ENCODE peak calls at places on chromosomes 13 and 19, in seven cellular contexts. One of them, this sample, is unnamed.

GRCh38 chr19:39943586-39943985 is 9.2 kb upstream of the FCGBP start:
- DNase-seq in SK-N-SH: no peak
- DNase-seq in K562: no peak
- DNase-seq in Panc1: no peak
- DNase-seq in H1: no peak
- DNase-seq in HCT116: no peak
- DNase-seq in GM12878: no peak
- DNase-seq in this sample: no peak

GRCh38 chr13:112446347-112446861 is 70.2 kb downstream of the SPACA7 start:
- DNase-seq in GM12878: no peak
- DNase-seq in K562: no peak
- DNase-seq in SK-N-SH: peak; percentile 24
- DNase-seq in HCT116: no peak
- DNase-seq in Panc1: no peak
- DNase-seq in H1: no peak
- DNase-seq in this sample: no peak

GRCh38 chr13:33931397-33931987 is 113.5 kb downstream of the RFC3 start:
- DNase-seq in Panc1: peak; percentile 2
- DNase-seq in HCT116: peak; percentile 46
- DNase-seq in GM12878: peak; percentile 4
- DNase-seq in H1: no peak
- DNase-seq in K562: peak; percentile 6
- DNase-seq in SK-N-SH: peak; percentile 7
- DNase-seq in this sample: peak; percentile 65

GRCh38 chr19:6480843-6481415 is 658 bp downstream of the DENND1C start:
- DNase-seq in K562: no peak
- DNase-seq in HCT116: no peak
- DNase-seq in GM12878: no peak
- DNase-seq in Panc1: no peak
- DNase-seq in SK-N-SH: no peak
- DNase-seq in H1: no peak
- DNase-seq in this sample: no peak

GRCh38 chr13:47184311-47184710 is 287.5 kb upstream of the HTR2A start:
- DNase-seq in GM12878: no peak
- DNase-seq in H1: no peak
- DNase-seq in K562: no peak
- DNase-seq in HCT116: no peak
- DNase-seq in SK-N-SH: no peak
- DNase-seq in Panc1: no peak
- DNase-seq in this sample: no peak

GRCh38 chr13:35530147-35530546 is 53.7 kb upstream of the MAB21L1 start:
- DNase-seq in GM12878: no peak
- DNase-seq in H1: no peak
- DNase-seq in HCT116: no peak
- DNase-seq in K562: no peak
- DNase-seq in SK-N-SH: peak; percentile 65
- DNase-seq in Panc1: no peak
- DNase-seq in this sample: no peak

GRCh38 chr13:72820156-72820897 is 38.4 kb downstream of the PIBF1 start:
- DNase-seq in H1: no peak
- DNase-seq in K562: no peak
- DNase-seq in SK-N-SH: no peak
- DNase-seq in Panc1: no peak
- DNase-seq in HCT116: no peak
- DNase-seq in GM12878: no peak
- DNase-seq in this sample: no peak

GRCh38 chr19:39941615-39942507 is 7.4 kb upstream of the FCGBP start:
- DNase-seq in H1: no peak
- DNase-seq in GM12878: peak; percentile 82
- DNase-seq in HCT116: no peak
- DNase-seq in K562: no peak
- DNase-seq in SK-N-SH: no peak
- DNase-seq in Panc1: no peak
- DNase-seq in this sample: no peak

GRCh38 chr19:3194703-3195087 is 9.0 kb downstream of the NCLN start:
- DNase-seq in HCT116: no peak
- DNase-seq in SK-N-SH: no peak
- DNase-seq in K562: no peak
- DNase-seq in H1: no peak
- DNase-seq in Panc1: no peak
- DNase-seq in GM12878: no peak
- DNase-seq in this sample: no peak

GRCh38 chr13:113596321-113597200 is 12.0 kb downstream of the TFDP1 start:
- DNase-seq in HCT116: no peak
- DNase-seq in H1: no peak
- DNase-seq in GM12878: no peak
- DNase-seq in SK-N-SH: no peak
- DNase-seq in Panc1: no peak
- DNase-seq in K562: no peak
- DNase-seq in this sample: no peak

GRCh38 chr13:113597386-113598080 is 13.0 kb downstream of the TFDP1 start:
- DNase-seq in Panc1: no peak
- DNase-seq in GM12878: no peak
- DNase-seq in H1: no peak
- DNase-seq in HCT116: no peak
- DNase-seq in K562: no peak
- DNase-seq in SK-N-SH: no peak
- DNase-seq in this sample: no peak

GRCh38 chr13:113598081-113598410 is 13.5 kb downstream of the TFDP1 start:
- DNase-seq in GM12878: no peak
- DNase-seq in SK-N-SH: no peak
- DNase-seq in K562: no peak
- DNase-seq in HCT116: no peak
- DNase-seq in Panc1: no peak
- DNase-seq in H1: no peak
- DNase-seq in this sample: no peak

GRCh38 chr13:113592571-113592970 is 8.0 kb downstream of the TFDP1 start:
- DNase-seq in SK-N-SH: peak; percentile 14
- DNase-seq in GM12878: no peak
- DNase-seq in Panc1: no peak
- DNase-seq in K562: no peak
- DNase-seq in H1: no peak
- DNase-seq in HCT116: no peak
- DNase-seq in this sample: no peak

DNA sequence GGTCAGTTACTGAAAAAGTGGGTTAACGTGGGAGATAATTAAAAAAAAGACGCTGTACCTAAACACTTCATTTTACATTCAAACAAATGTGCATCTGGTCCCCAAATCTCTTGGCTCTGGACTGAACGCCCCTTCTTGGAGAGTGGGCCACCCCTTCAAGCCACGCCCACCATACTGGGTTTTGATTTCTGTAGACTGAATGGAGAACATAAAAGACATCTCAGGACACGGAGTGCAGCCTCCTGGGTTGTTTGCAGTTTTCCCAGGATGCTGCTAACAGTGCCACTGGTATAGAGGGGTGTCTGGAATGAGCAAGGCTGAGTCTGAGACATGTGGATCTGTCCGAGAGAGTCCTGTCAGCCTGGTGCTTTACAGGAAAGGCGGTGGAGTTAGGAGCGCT is 10.6 kb downstream of the TFDP1 start:
- DNase-seq in SK-N-SH: no peak
- DNase-seq in Panc1: no peak
- DNase-seq in K562: no peak
- DNase-seq in GM12878: no peak
- DNase-seq in H1: peak; percentile 23
- DNase-seq in HCT116: no peak
- DNase-seq in this sample: no peak
- TF ChIP-seq SIN3A in SK-N-SH: no peak
- TF ChIP-seq SIN3A in Panc1: no peak
- TF ChIP-seq SIN3A in K562: no peak
- TF ChIP-seq SIN3A in GM12878: no peak
- TF ChIP-seq SIN3A in H1: no peak
- TF ChIP-seq SIN3A in HCT116: no peak
- TF ChIP-seq SIN3A in this sample: no peak

DNA sequence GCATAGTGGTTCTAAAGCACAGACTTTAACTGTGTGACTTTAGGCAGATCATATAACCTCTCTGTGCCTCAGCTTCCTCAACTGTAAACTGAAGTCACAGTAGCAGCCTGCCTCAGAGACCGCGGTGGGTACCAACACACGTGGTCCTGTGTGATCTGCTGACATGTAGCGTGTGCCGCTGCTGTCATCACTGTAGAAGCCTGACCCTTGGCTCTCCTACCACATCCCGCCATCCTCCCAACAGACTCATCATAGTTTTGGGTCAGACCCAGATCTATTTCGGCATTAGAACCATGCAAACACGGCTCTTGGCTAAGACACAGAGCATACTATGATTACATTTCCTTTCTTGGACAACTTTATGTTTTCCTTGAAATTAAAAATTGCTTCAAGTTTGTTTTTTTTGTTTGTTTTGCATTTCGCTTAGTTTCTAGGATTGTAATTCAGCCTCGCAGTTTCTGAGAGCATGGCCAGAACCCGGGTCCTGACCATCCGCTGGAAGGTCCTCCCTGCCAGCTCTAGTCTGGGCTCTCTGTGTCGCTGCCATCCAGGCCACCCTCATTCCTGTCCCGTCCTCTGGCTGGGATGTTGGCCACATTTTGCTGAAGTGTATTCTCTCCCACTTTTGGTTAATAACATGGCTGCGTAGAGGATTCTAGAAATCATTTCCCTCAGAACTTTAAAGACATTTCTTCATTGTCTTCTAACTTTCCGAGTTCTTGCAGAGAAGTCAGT is 53.0 kb downstream of the GGACT start:
- DNase-seq in SK-N-SH: no peak
- DNase-seq in H1: peak; percentile 31
- DNase-seq in GM12878: no peak
- DNase-seq in Panc1: no peak
- DNase-seq in K562: no peak
- DNase-seq in HCT116: no peak
- DNase-seq in this sample: no peak
- TF ChIP-seq SIN3A in SK-N-SH: no peak
- TF ChIP-seq SIN3A in H1: no peak
- TF ChIP-seq SIN3A in GM12878: no peak
- TF ChIP-seq SIN3A in Panc1: no peak
- TF ChIP-seq SIN3A in K562: no peak
- TF ChIP-seq SIN3A in HCT116: no peak
- TF ChIP-seq SIN3A in this sample: no peak

GRCh38 chr19:46955114-46955812 is 64.4 kb upstream of the NPAS1 start:
- DNase-seq in H1: no peak
- DNase-seq in HCT116: no peak
- DNase-seq in GM12878: no peak
- DNase-seq in SK-N-SH: no peak
- DNase-seq in Panc1: no peak
- DNase-seq in K562: peak; percentile 54
- DNase-seq in this sample: peak; percentile 27

GRCh38 chr19:46962030-46962570 is 57.5 kb upstream of the NPAS1 start:
- DNase-seq in Panc1: no peak
- DNase-seq in H1: no peak
- DNase-seq in SK-N-SH: no peak
- DNase-seq in GM12878: no peak
- DNase-seq in K562: no peak
- DNase-seq in HCT116: no peak
- DNase-seq in this sample: no peak

GRCh38 chr19:46955813-46956371 is 63.7 kb upstream of the NPAS1 start:
- DNase-seq in K562: no peak
- DNase-seq in HCT116: no peak
- DNase-seq in Panc1: no peak
- DNase-seq in SK-N-SH: no peak
- DNase-seq in H1: no peak
- DNase-seq in GM12878: no peak
- DNase-seq in this sample: no peak

GRCh38 chr19:46959962-46960556 is 59.6 kb upstream of the NPAS1 start:
- DNase-seq in K562: no peak
- DNase-seq in HCT116: no peak
- DNase-seq in Panc1: no peak
- DNase-seq in SK-N-SH: no peak
- DNase-seq in GM12878: no peak
- DNase-seq in H1: no peak
- DNase-seq in this sample: no peak

DNA sequence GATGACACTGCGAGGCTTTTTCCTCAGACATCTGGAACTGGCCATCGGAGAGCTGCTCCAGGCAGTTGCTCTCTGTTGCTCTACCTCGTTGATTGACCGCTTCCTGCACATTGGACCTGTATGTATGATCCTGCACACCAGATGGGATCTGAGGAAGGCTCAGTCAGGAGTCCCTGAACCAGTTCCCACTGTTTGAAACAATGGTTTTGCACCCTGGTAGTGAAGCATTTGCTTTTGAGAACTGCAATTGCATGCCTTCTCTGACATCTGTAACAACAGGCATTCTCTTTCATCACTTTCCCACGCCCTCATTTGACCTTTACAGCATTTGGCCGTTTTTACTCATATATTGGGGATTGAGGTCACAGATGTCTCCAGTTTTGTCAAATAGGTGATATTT is 61.1 kb upstream of the NPAS1 start:
- DNase-seq in SK-N-SH: peak; percentile 67
- DNase-seq in H1: no peak
- DNase-seq in GM12878: no peak
- DNase-seq in HCT116: no peak
- DNase-seq in Panc1: no peak
- DNase-seq in K562: no peak
- DNase-seq in this sample: peak; percentile 44
- TF ChIP-seq SIN3A in SK-N-SH: no peak
- TF ChIP-seq SIN3A in H1: no peak
- TF ChIP-seq SIN3A in GM12878: no peak
- TF ChIP-seq SIN3A in HCT116: no peak
- TF ChIP-seq SIN3A in Panc1: no peak
- TF ChIP-seq SIN3A in K562: no peak
- TF ChIP-seq SIN3A in this sample: no peak

GRCh38 chr19:45767881-45768643 is 990 bp downstream of the SIX5 start:
- DNase-seq in GM12878: no peak
- DNase-seq in H1: peak; percentile 79
- DNase-seq in HCT116: no peak
- DNase-seq in K562: peak; percentile 41
- DNase-seq in Panc1: no peak
- DNase-seq in SK-N-SH: peak; percentile 67
- DNase-seq in this sample: peak; percentile 41

GRCh38 chr19:45765365-45766292 is 3.4 kb downstream of the SIX5 start:
- DNase-seq in HCT116: no peak
- DNase-seq in K562: no peak
- DNase-seq in Panc1: no peak
- DNase-seq in H1: no peak
- DNase-seq in GM12878: no peak
- DNase-seq in SK-N-SH: peak; percentile 54
- DNase-seq in this sample: no peak

GRCh38 chr19:45767410-45767880 is 1.6 kb downstream of the SIX5 start:
- DNase-seq in SK-N-SH: no peak
- DNase-seq in GM12878: no peak
- DNase-seq in H1: no peak
- DNase-seq in HCT116: no peak
- DNase-seq in Panc1: no peak
- DNase-seq in K562: peak; percentile 78
- DNase-seq in this sample: peak; percentile 78

GRCh38 chr19:45766293-45766918 is 2.6 kb downstream of the SIX5 start:
- DNase-seq in GM12878: no peak
- DNase-seq in SK-N-SH: peak; percentile 12
- DNase-seq in K562: no peak
- DNase-seq in Panc1: no peak
- DNase-seq in HCT116: no peak
- DNase-seq in H1: no peak
- DNase-seq in this sample: no peak

DNA sequence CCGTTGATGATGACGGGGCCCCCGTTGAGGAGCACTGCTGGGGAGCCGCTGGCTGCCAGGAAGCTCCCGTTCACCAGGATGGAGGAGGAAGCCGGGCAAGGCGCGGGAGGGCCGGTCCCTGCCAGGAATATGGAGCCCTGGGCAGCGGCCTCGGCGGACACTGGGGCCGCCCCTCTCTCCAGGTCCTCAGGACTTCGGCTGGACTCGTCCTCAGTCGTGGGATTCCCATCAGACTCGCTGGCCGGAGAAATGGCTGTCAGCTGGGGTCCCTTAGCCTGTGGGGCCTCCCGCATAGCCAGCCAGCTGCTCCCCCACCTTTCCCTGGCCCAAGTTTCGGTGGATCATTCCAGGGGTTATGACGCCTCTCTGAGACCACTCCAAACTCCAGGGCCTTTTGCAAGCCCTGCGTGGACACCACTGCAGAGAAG is 2.1 kb downstream of the SIX5 start:
- DNase-seq in GM12878: no peak
- DNase-seq in Panc1: no peak
- DNase-seq in SK-N-SH: no peak
- DNase-seq in HCT116: no peak
- DNase-seq in K562: no peak
- DNase-seq in H1: peak; percentile 60
- DNase-seq in this sample: no peak
- TF ChIP-seq SIN3A in GM12878: no peak
- TF ChIP-seq SIN3A in Panc1: no peak
- TF ChIP-seq SIN3A in SK-N-SH: no peak
- TF ChIP-seq SIN3A in HCT116: no peak
- TF ChIP-seq SIN3A in K562: no peak
- TF ChIP-seq SIN3A in H1: no peak
- TF ChIP-seq SIN3A in this sample: no peak

This sample was measured in HepG2.